ENCODE peak calls at places on chromosomes 2 and 18, in four cellular contexts. T is SK-N-SH, I is GM12878, C is HepG2. V is an unnamed sample.

GRCh38 chr2:40639294-40639693 is 187.4 kb upstream of the SLC8A1 start:
- DNase-seq in T (no peak), I (no peak), C (no peak), V (no peak)

GRCh38 chr2:196750977-196751631 is 48.4 kb downstream of the GTF3C3 start:
- DNase-seq in T (peak), I (peak), C (peak), V (peak)

GRCh38 chr18:50113726-50114125 is 81.2 kb downstream of the MYO5B start:
- DNase-seq in T (no peak), I (no peak), C (no peak), V (no peak)

GRCh38 chr18:29241199-29241598 is 1064.3 kb upstream of the CDH2 start:
- DNase-seq in T (no peak), I (no peak), C (no peak), V (no peak)

GRCh38 chr2:218626369-218626768 is 18.7 kb downstream of the PLCD4 start:
- DNase-seq in T (no peak), I (no peak), C (no peak), V (no peak)

GRCh38 chr2:180085144-180085543 is 78.0 kb upstream of the CWC22 start:
- DNase-seq in T (no peak), I (no peak), C (no peak), V (no peak)

GRCh38 chr18:9260388-9261380 is 73.9 kb upstream of the TWSG1 start:
- DNase-seq in T (no peak), I (no peak), C (no peak), V (no peak)

GRCh38 chr18:2173464-2173863 is 397.8 kb downstream of the METTL4 start:
- DNase-seq in T (no peak), I (no peak), C (no peak), V (no peak)

GRCh38 chr2:56523815-56524214 is 340.0 kb downstream of the CCDC85A start:
- DNase-seq in T (no peak), I (no peak), C (no peak), V (no peak)

GRCh38 chr2:238924496-238925195 is 76.8 kb downstream of the TWIST2 start:
- DNase-seq in T (no peak), I (no peak), C (no peak), V (no peak)

GRCh38 chr2:143942486-143942885 is 577.4 kb downstream of the ZEB2 start:
- DNase-seq in T (no peak), I (no peak), C (no peak), V (no peak)

GRCh38 chr2:50840346-50841124 is 191.4 kb downstream of the NRXN1 start:
- DNase-seq in T (no peak), I (no peak), C (no peak), V (no peak)

GRCh38 chr18:54269924-54270844 is 867 bp downstream of the POLI start:
- DNase-seq in T (peak), I (no peak), C (peak), V (peak)

GRCh38 chr2:11872948-11873269 is 126.5 kb downstream of the LPIN1 start:
- DNase-seq in T (no peak), I (no peak), C (peak), V (no peak)

GRCh38 chr2:134392689-134393476 is 139.0 kb downstream of the MGAT5 start:
- DNase-seq in T (no peak), I (no peak), C (no peak), V (no peak)

GRCh38 chr2:124542932-124543640 is 518.0 kb downstream of the CNTNAP5 start:
- DNase-seq in T (no peak), I (no peak), C (no peak), V (no peak)

GRCh38 chr2:228318218-228318617 is 136.7 kb upstream of the SPHKAP start:
- DNase-seq in T (peak), I (no peak), C (peak), V (peak)

DNA sequence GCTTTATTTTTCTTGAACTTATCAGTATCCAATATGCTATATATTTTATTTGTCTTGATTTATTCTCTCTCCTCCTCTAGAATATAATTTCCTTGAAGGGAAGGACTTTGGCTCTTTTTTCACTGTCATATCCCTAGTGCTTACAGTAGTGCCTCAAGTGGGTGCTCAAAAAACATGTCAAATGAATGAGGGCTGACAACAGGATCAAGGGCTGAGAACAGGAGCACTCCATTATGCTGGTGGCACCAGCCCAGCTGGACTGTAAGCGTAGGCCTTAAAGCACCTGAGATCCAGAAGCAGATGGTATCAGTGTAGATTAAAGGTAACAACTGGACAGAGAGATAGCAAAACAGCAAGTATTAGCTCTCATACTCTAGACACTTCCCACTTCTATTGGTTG is 46.3 kb downstream of the PMS1 start:
- DNase-seq in T (no peak), I (no peak), C (no peak), V (no peak)
- TF ChIP-seq PBX3 in T (no peak), I (no peak), C (no peak), V (no peak)

DNA sequence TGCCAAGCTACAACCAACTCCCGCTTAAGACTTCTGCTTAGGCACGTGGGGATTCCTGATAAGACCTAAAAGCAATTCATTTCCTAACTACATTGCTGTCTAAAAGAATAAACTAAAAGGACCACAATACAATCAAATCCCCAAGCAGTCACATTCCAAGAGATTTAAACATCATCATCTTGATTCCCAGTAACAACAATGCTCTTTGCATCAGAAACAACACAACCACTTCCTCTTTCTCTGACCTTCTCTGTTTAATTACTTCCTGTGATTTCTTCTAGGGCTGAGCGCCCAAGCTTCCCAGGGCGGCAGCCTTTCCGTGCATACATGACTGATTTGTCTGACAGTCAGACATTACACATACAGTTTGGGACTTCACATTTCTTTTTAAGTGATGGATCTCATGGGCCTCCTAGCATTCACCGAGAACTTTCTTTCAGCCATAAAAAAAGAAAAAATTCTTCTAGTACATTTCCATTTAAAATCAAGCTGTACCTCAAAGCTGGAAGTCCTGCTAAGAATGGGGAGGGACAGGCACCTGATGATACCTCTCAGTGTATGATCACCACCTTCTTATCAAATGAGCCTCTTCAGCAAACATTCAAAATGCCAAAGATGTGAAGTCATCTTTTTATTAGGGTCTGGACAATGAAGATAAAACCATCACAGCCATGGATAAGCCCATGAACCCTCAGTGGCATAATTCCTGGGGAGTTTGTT is 11.5 kb downstream of the SPRED2 start:
- DNase-seq in T (no peak), I (no peak), C (no peak), V (peak)
- TF ChIP-seq PBX3 in T (no peak), I (no peak), C (no peak), V (no peak)

DNA sequence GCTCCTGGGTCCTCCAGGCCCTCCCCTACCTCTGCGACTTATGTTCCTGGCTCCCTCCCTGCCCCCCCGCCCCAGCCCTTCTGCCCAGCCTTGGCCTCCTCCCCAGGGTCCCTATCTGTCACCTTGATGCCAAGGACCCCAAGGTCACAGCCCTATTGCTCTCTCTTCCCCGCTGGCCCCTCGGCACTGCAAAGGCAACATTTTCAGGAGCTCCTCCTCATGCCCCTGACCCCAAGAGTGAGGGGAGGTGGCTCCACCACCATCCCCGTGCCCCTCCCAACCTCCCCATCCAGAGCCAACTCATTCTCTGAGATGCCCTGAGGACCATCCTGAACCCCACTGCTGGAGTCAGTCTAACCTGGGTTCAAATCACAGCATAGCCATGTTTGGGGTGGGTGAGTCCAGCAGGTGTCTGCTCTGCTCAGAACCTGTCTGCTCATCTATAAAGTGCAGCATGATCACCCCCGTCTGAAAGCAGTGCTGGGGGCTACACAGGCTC is 11.7 kb downstream of the LIMS2 start:
- DNase-seq in T (no peak), I (no peak), C (no peak), V (no peak)
- TF ChIP-seq PBX3 in T (no peak), I (no peak), C (no peak), V (no peak)

DNA sequence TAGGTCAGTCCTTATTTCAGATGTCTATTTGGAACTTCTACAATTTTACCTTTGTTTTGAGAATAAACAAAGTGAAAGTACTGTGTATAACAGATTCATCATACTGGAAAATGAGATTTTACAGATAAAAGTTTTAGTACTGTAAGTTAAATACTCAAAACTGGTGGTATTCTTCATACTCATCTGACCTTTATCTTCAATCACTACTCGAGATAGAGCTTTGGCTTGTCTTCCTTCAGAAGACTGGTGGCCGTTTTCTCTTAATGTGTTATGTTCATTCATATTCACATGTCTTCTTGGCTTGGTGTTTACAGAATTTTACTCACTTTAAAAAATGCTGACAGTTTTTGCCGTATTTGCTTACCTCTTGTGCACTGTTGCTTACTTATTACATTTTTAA is 2.1 kb downstream of the SPOPL start:
- DNase-seq in T (no peak), I (no peak), C (no peak), V (no peak)
- TF ChIP-seq PBX3 in T (no peak), I (no peak), C (no peak), V (no peak)

GRCh38 chr2:72278046-72278445 is 130.4 kb upstream of the CYP26B1 start:
- DNase-seq in T (no peak), I (no peak), C (no peak), V (peak)
- TF ChIP-seq PBX3 in T (peak), I (no peak), C (no peak), V (no peak)

DNA sequence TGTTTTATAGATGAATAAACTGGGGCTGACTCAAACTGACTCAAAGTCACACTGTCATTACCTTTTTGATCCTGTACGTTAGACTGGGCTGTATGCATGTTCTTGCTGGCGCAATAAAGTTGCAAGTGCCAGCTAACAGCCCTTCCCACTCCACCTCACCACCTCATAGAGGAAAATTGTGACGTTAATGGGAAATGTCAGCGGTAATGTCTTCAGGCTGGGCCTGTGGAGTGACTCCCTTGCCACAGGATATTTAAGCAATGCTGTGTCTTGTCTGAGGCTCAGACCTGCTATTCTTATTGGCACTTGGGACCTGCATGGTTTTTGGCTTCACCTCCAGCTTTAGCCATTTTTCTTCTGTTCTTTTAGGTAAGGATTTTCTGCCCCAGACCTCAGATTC is 25.2 kb upstream of the CASP10 start:
- DNase-seq in T (no peak), I (no peak), C (no peak), V (no peak)
- TF ChIP-seq PBX3 in T (peak), I (no peak), C (no peak), V (no peak)

DNA sequence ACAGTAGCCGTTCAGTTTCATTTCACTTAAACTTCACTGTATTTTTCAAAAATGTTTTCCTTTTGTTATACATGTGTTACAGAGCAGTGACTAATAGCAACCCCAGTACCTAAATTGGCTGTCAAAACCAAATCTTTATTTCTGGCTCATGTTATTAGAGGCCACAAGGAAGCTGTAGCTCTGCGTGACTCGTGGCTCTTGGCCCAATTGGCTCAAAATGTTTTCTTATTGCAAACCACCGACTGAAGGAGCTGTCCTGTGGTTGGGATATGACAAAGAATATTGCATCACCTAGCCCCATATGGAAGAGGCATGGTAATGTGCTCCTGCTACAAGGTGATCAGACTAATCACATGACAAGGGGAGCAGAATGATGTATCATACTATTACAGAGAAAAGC is 1058.6 kb downstream of the CBLN2 start:
- DNase-seq in T (no peak), I (no peak), C (no peak), V (no peak)
- TF ChIP-seq PBX3 in T (no peak), I (no peak), C (no peak), V (no peak)

GRCh38 chr2:75175473-75175872 is 23.8 kb downstream of the TACR1 start:
- DNase-seq in T (no peak), I (no peak), C (no peak), V (no peak)

GRCh38 chr2:75182606-75183005 is 16.7 kb downstream of the TACR1 start:
- DNase-seq in T (no peak), I (no peak), C (no peak), V (no peak)

GRCh38 chr2:75177427-75177826 is 21.9 kb downstream of the TACR1 start:
- DNase-seq in T (no peak), I (no peak), C (no peak), V (no peak)

GRCh38 chr2:75174981-75175380 is 24.3 kb downstream of the TACR1 start:
- DNase-seq in T (no peak), I (no peak), C (no peak), V (no peak)

DNA sequence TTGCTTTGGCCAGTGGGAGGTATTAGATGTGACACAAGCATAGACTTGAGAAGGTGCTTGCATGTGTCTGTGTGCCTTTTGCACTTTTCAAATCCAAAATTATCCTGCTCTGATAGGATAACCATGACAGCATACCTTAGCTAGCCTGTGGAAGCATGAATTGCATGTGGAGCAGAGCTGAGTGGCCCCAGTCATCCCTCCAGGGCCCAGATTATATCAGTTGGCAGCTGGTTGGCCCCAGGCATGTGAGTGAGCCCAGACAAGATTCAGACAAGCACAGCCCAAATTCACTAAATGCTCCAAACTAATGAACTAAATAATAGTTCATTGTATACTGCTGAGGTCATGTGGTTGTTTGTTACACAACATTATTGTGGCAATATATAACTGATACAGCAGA is 18.8 kb downstream of the TACR1 start:
- DNase-seq in T (no peak), I (no peak), C (no peak), V (no peak)
- TF ChIP-seq PBX3 in T (no peak), I (no peak), C (no peak), V (no peak)

GRCh38 chr2:194260185-194260584 is 1396.8 kb upstream of the SLC39A10 start:
- DNase-seq in T (no peak), I (no peak), C (no peak), V (no peak)
- TF ChIP-seq PBX3 in T (no peak), I (no peak), C (no peak), V (no peak)

DNA sequence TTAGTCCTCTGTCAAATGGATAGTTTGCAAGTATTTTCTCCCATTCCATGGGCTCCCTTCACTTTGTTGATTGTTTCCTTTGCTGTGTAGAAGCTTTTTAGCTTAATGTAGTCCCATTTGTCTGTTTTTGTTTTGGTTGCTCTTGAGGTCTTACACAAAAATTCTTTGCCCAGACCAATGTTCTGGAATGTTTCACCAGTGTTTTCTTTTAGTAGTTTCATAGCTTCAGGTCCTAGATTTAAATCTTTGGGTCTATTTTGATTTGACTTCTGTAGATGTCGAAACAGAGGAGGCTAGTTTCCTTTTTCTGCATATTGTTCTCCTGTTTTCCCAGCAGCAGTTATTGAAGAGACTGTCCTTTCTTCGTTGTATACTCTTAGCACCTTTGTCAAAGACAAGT is 351.6 kb downstream of the PTPRM start:
- DNase-seq in T (no peak), I (no peak), C (no peak), V (no peak)
- TF ChIP-seq PBX3 in T (no peak), I (no peak), C (no peak), V (no peak)